ENCODE peak calls at places on chromosome 3, in six cellular contexts. D is AG10803; N is effector CD8-positive, alpha-beta T cell; P is stimulated activated CD8-positive, alpha-beta memory T cell treated with anti-CD3 and anti-CD28 coated beads, Interleukin-2, amount 100 ng/mL, for 48 hours; H is activated T-cell treated with anti-CD3 and anti-CD28 coated beads, Interleukin-2, amount 50 U/mL, for 72 hours; L is suprapubic skin. F is an unnamed sample.

GRCh38 chr3:147113293-147114045 is 292.9 kb downstream of the ZIC4 start:
- DNase-seq in D (peak), N (no peak), P (no peak), H (no peak), L (no peak), F (no peak)

GRCh38 chr3:5186854-5187151 is 704 bp upstream of the EDEM1 start:
- DNase-seq in D (peak), N (no peak), P (no peak), H (no peak), L (no peak), F (no peak)

GRCh38 chr3:60048447-60048848 is 998.6 kb upstream of the CFAP20DC start:
- DNase-seq in D (no peak), N (no peak), P (no peak), H (peak), L (no peak), F (peak)

GRCh38 chr3:15330031-15330596 is 2.3 kb downstream of the SH3BP5 start:
- DNase-seq in D (peak), N (no peak), P (no peak), H (no peak), L (peak), F (no peak)

GRCh38 chr3:159911011-159911663 is 77.5 kb upstream of the IL12A start:
- DNase-seq in D (peak), N (no peak), P (no peak), H (no peak), L (no peak), F (no peak)

GRCh38 chr3:171672538-171672937 is 137.7 kb downstream of the PLD1 start:
- DNase-seq in D (no peak), N (no peak), P (no peak), H (no peak), L (no peak), F (no peak)

GRCh38 chr3:161317077-161317476 is 54.2 kb downstream of the SPTSSB start:
- DNase-seq in D (no peak), N (no peak), P (no peak), H (no peak), L (no peak), F (no peak)

GRCh38 chr3:34856577-34856976 is 782.7 kb upstream of the ARPP21 start:
- DNase-seq in D (no peak), N (no peak), P (no peak), H (no peak), L (no peak), F (no peak)

GRCh38 chr3:29536016-29536736 is 255.3 kb downstream of the RBMS3 start:
- DNase-seq in D (peak), N (no peak), P (no peak), H (no peak), L (no peak), F (no peak)

GRCh38 chr3:40083066-40083465 is 226.4 kb upstream of the EIF1B start:
- DNase-seq in D (no peak), N (no peak), P (no peak), H (no peak), L (no peak), F (no peak)

GRCh38 chr3:41323455-41323854 is 124.2 kb downstream of the CTNNB1 start:
- DNase-seq in D (no peak), N (no peak), P (no peak), H (no peak), L (no peak), F (no peak)

F was measured in stimulated activated naive CD8-positive, alpha-beta T cell treated with anti-CD3 and anti-CD28 coated beads, Interleukin-15, Interleukin-2, amounts not matched to agents 100 U/mL and 50 U/mL, for 24 hours.